ENCODE peak calls at places on chromosomes 7 and 10, in five cellular contexts. G is Panc1, N is GM12878, A is HCT116, I is K562. V is an unnamed sample.
A peak's percentile ranks its signal among the peaks of the same experiment; 100 is the strongest.

GRCh38 chr7:82416402-82416801 is 27.2 kb downstream of the CACNA2D1 start:
- ATAC-seq in G (no peak), N (no peak), A (no peak), I (no peak), V (no peak)

GRCh38 chr7:2819954-2820397 is 24.1 kb downstream of the GNA12 start:
- ATAC-seq in G (no peak), N (no peak), A (no peak), I (no peak), V (no peak)

GRCh38 chr10:70494966-70495365 is 16.4 kb downstream of the PALD1 start:
- ATAC-seq in G (no peak), N (peak; percentile 59), A (no peak), I (no peak), V (peak; percentile 35)

GRCh38 chr7:44306608-44307007 is 18.8 kb downstream of the CAMK2B start:
- ATAC-seq in G (no peak), N (peak; percentile 47), A (peak; percentile 6), I (no peak), V (no peak)

GRCh38 chr7:18565337-18565736 is 69.8 kb downstream of the HDAC9 start:
- ATAC-seq in G (no peak), N (no peak), A (no peak), I (no peak), V (no peak)

GRCh38 chr7:81752318-81752714 is 17.5 kb downstream of the HGF start:
- ATAC-seq in G (no peak), N (no peak), A (no peak), I (no peak), V (no peak)

GRCh38 chr7:137655804-137656203 is 191.0 kb downstream of the DGKI start:
- ATAC-seq in G (no peak), N (no peak), A (peak; percentile 27), I (peak; percentile 31), V (no peak)

GRCh38 chr10:112956631-112957350 is 6.7 kb downstream of the TCF7L2 start:
- ATAC-seq in G (no peak), N (no peak), A (no peak), I (no peak), V (no peak)

GRCh38 chr10:57972783-57973182 is 294.9 kb downstream of the IPMK start:
- ATAC-seq in G (no peak), N (no peak), A (no peak), I (no peak), V (no peak)

GRCh38 chr10:88117869-88118632 is 254.6 kb downstream of the PTEN start:
- ATAC-seq in G (peak; percentile 49), N (peak; percentile 42), A (peak; percentile 76), I (peak; percentile 64), V (no peak)

GRCh38 chr7:103538964-103539709 is 93.1 kb upstream of the SLC26A5 start:
- ATAC-seq in G (no peak), N (no peak), A (no peak), I (no peak), V (no peak)

GRCh38 chr7:16492513-16493062 is 27.1 kb upstream of the SOSTDC1 start:
- ATAC-seq in G (no peak), N (no peak), A (no peak), I (peak; percentile 93), V (no peak)

GRCh38 chr7:54596747-54597146 is 54.6 kb downstream of the VSTM2A start:
- ATAC-seq in G (no peak), N (peak; percentile 97), A (no peak), I (no peak), V (no peak)

GRCh38 chr7:130276796-130277762 is 10.4 kb downstream of the CPA2 start:
- ATAC-seq in G (no peak), N (no peak), A (no peak), I (no peak), V (no peak)

GRCh38 chr10:13877154-13877909 is 290.6 kb downstream of the PRPF18 start:
- ATAC-seq in G (no peak), N (no peak), A (no peak), I (no peak), V (peak; percentile 88)

GRCh38 chr7:11557627-11558026 is 274.4 kb downstream of the THSD7A start:
- ATAC-seq in G (no peak), N (peak; percentile 90), A (peak; percentile 100), I (no peak), V (no peak)

GRCh38 chr7:74231232-74231590 is 21.4 kb downstream of the LAT2 start:
- ATAC-seq in G (no peak), N (peak; percentile 88), A (no peak), I (no peak), V (no peak)

GRCh38 chr10:21161647-21162046 is 264.5 kb upstream of the NEBL start:
- ATAC-seq in G (no peak), N (no peak), A (no peak), I (no peak), V (no peak)

GRCh38 chr7:142685877-142686508 is 63.3 kb upstream of the PRSS1 start:
- ATAC-seq in G (no peak), N (no peak), A (no peak), I (no peak), V (no peak)

GRCh38 chr7:15801565-15801964 is 115.1 kb upstream of the MEOX2 start:
- ATAC-seq in G (no peak), N (no peak), A (no peak), I (no peak), V (peak; percentile 91)

GRCh38 chr10:127715249-127715648 is 21.7 kb upstream of the FOXI2 start:
- ATAC-seq in G (no peak), N (no peak), A (peak; percentile 38), I (no peak), V (no peak)

GRCh38 chr7:117048114-117048853 is 95.0 kb downstream of the ST7 start:
- ATAC-seq in G (no peak), N (no peak), A (no peak), I (peak; percentile 17), V (no peak)

GRCh38 chr10:133213641-133214467 is 16.2 kb upstream of the UTF1 start:
- ATAC-seq in G (no peak), N (no peak), A (no peak), I (no peak), V (no peak)

GRCh38 chr7:26633557-26633956 is 230.8 kb downstream of the SKAP2 start:
- ATAC-seq in G (no peak), N (no peak), A (no peak), I (no peak), V (no peak)

GRCh38 chr7:134907639-134908038 is 78.7 kb upstream of the AGBL3 start:
- ATAC-seq in G (no peak), N (no peak), A (no peak), I (no peak), V (no peak)
- TF ChIP-seq POLR2AphosphoS5 in G (no peak), N (no peak), A (no peak), I (no peak), V (peak; percentile 42)

DNA sequence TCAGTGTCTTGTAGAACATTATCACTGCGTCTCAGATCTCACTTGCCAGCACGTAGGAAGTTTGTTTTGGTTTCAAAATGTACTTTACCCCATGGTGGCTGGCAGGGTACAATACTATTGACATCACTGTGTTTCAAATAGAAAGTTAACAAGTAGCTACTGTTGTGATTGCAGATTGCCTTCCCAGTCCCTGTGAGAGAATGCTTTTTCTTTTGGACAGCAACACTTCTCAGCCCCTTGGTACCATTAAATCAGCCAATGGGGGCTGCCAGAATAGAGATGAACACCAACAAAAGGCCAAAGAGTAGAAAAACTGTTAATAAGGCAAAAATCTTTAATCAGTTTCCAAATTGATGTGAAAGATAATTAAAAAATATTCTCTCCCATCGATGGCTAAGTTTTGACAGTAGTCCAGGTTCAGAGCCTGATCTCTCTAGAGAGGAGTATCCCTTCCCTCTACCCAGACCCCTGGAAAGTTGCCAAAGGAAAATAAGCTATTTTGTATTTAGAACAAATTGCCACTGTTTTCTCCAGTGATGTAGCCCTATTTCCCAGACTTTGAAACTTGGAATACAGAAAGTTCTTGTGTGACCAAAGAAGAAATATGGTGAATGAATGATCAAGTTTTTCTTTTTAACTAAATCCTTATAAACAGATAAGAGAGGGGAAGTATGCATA is 34.9 kb downstream of the SMNDC1 start:
- ATAC-seq in G (no peak), N (peak; percentile 45), A (no peak), I (no peak), V (peak; percentile 57)
- TF ChIP-seq POLR2AphosphoS5 in G (no peak), N (no peak), A (no peak), I (no peak), V (peak; percentile 39)

GRCh38 chr7:151028131-151028947 is at the start of gene ABCB8:
- ATAC-seq in G (peak; percentile 96), N (peak; percentile 96), A (peak; percentile 90), I (peak; percentile 93), V (peak; percentile 97)
- TF ChIP-seq POLR2AphosphoS5 in G (peak; percentile 75), N (peak; percentile 50), A (peak; percentile 71), I (peak; percentile 45), V (peak; percentile 48)

DNA sequence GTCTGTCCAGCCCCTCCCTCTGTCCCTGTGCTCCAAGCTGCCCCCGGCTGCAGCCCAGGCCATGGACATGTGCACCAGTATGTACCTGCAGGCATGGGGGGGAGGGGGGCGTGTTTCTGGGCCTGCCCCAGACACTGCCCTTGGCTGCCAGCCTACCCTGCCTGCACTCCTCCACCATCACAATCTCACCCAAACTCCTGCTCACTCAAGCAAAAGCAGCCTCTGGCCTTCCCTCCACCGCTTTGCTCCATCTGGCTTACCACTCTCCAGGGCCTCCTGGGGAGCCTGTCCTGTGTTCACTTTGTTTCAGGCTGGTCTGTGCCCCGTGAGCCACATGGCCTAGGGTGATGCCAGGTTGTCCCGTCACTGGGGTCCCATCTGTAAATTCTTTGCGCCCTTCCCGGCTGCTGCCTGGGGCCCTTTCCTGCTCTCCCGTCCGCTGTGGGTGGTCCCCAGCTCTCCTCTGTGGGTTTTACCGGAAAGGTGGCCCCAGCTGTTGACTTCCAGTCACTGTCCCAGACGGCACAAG is 33.3 kb upstream of the PPIF start:
- ATAC-seq in G (no peak), N (no peak), A (no peak), I (no peak), V (no peak)
- TF ChIP-seq POLR2AphosphoS5 in G (no peak), N (no peak), A (no peak), I (no peak), V (no peak)

V was measured in gastroesophageal sphincter.